ENCODE peak calls at places on chromosomes 3 and 15, in four cellular contexts. Q is K562, N is HepG2, U is GM12878. H is an unnamed sample.

GRCh38 chr3:27533718-27534578 is 49.8 kb upstream of the SLC4A7 start:
- DNase-seq in U (peak), Q (peak), N (peak), H (peak)

GRCh38 chr15:52567886-52568568 is 803 bp downstream of the ARPP19 start:
- DNase-seq in U (no peak), N (peak), Q (peak), H (peak)

GRCh38 chr3:114418724-114419543 is 125.1 kb downstream of the TIGIT start:
- DNase-seq in U (no peak), N (peak), Q (peak), H (peak)

GRCh38 chr15:57922780-57923179 is 142.7 kb downstream of the ALDH1A2 start:
- DNase-seq in U (no peak), Q (no peak), N (no peak), H (no peak)

GRCh38 chr3:122767690-122768372 is 25.8 kb downstream of the HSPBAP1 start:
- DNase-seq in Q (no peak), N (no peak), U (no peak), H (no peak)

GRCh38 chr3:127426444-127427168 is 138.8 kb upstream of the PRR20G start:
- DNase-seq in N (no peak), U (no peak), Q (no peak), H (no peak)

GRCh38 chr3:67325231-67325630 is 327.1 kb downstream of the KBTBD8 start:
- DNase-seq in U (no peak), N (no peak), Q (no peak), H (no peak)

GRCh38 chr15:39573844-39574243 is 7.0 kb upstream of the THBS1 start:
- DNase-seq in N (no peak), Q (no peak), U (no peak), H (no peak)

GRCh38 chr15:66721020-66721419 is 19.0 kb downstream of the SMAD6 start:
- DNase-seq in N (no peak), U (no peak), Q (no peak), H (no peak)

GRCh38 chr3:134374791-134375541 is 719 bp upstream of the AMOTL2 start:
- DNase-seq in N (peak), Q (no peak), U (no peak), H (peak)

GRCh38 chr3:86578071-86578470 is 412.9 kb downstream of the VGLL3 start:
- DNase-seq in U (no peak), N (no peak), Q (no peak), H (no peak)

GRCh38 chr3:26106119-26106690 is 316.3 kb downstream of the OXSM start:
- DNase-seq in N (no peak), U (peak), Q (no peak), H (no peak)

GRCh38 chr15:45126535-45127158 is 3.0 kb downstream of the DUOXA1 start:
- DNase-seq in N (peak), U (no peak), Q (peak), H (peak)

GRCh38 chr3:21435871-21436270 is 315.1 kb downstream of the ZNF385D start:
- DNase-seq in U (no peak), Q (no peak), N (no peak), H (no peak)

GRCh38 chr3:193021506-193022010 is 103.9 kb upstream of the MB21D2 start:
- DNase-seq in U (no peak), N (no peak), Q (no peak), H (no peak)

GRCh38 chr15:47964229-47964628 is 156.6 kb upstream of the SLC24A5 start:
- DNase-seq in N (no peak), U (no peak), Q (no peak), H (no peak)

GRCh38 chr3:104598848-104599501 is 767.7 kb upstream of the ALCAM start:
- DNase-seq in N (no peak), Q (no peak), U (no peak), H (no peak)

GRCh38 chr3:13174011-13174802 is 101.0 kb upstream of the IQSEC1 start:
- DNase-seq in N (no peak), U (no peak), Q (no peak), H (no peak)

GRCh38 chr15:81029416-81030367 is 29.0 kb downstream of the TLNRD1 start:
- DNase-seq in N (no peak), U (no peak), Q (peak), H (no peak)

GRCh38 chr15:72599855-72600464 is 54.5 kb upstream of the GOLGA6B start:
- DNase-seq in Q (peak), N (peak), U (no peak), H (peak)

GRCh38 chr3:168030488-168031054 is 65.2 kb downstream of the GOLIM4 start:
- DNase-seq in U (no peak), Q (no peak), N (no peak), H (no peak)

GRCh38 chr3:154113609-154114008 is 7.6 kb upstream of the ARHGEF26 start:
- DNase-seq in Q (no peak), U (no peak), N (no peak), H (no peak)

GRCh38 chr3:132543016-132543739 is 53.9 kb upstream of the ACKR4 start:
- DNase-seq in U (peak), N (peak), Q (peak), H (no peak)

GRCh38 chr15:86863226-86863915 is 783.7 kb downstream of the AGBL1 start:
- DNase-seq in U (no peak), N (no peak), Q (no peak), H (no peak)

GRCh38 chr3:8712045-8712870 is 21.3 kb upstream of the CAV3 start:
- DNase-seq in Q (no peak), U (no peak), N (no peak), H (no peak)

GRCh38 chr3:154786724-154787123 is 293.4 kb upstream of the MME start:
- DNase-seq in U (no peak), Q (no peak), N (no peak), H (no peak)

GRCh38 chr3:111874177-111874820 is 15.2 kb downstream of the PHLDB2 start:
- DNase-seq in Q (no peak), N (peak), U (no peak), H (no peak)
- TF ChIP-seq JUNB in Q (no peak), N (no peak), U (no peak), H (no peak)

DNA sequence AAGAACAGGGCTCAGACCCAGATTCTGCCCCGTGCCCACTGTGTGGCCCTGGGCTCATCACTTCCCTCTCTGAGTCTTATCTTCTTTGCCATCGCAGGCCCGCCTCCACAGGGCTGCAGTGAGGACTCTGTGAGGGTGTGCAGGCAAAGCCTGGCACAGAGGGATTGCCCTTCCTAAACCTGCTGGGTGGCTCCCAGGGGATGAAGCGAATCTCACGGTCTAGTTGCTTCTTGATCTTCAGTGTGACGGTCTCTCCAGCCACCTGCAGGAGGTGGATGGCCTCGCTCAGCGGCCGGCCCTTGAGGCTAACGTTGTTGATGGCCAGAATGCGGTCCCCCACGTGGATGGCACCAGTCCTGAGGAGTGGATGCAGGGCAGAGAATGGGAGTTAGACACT is 32.8 kb downstream of the GRIP2 start:
- DNase-seq in Q (peak), U (no peak), N (no peak), H (no peak)
- H3K27ac ChIP-seq in Q (no peak), U (no peak), N (no peak), H (no peak)

GRCh38 chr15:63473007-63473748 is 31.2 kb upstream of the USP3 start:
- DNase-seq in Q (no peak), N (peak), U (peak), H (no peak)
- TF ChIP-seq POLR2AphosphoS5 in Q (no peak), N (no peak), U (no peak), H (no peak)

DNA sequence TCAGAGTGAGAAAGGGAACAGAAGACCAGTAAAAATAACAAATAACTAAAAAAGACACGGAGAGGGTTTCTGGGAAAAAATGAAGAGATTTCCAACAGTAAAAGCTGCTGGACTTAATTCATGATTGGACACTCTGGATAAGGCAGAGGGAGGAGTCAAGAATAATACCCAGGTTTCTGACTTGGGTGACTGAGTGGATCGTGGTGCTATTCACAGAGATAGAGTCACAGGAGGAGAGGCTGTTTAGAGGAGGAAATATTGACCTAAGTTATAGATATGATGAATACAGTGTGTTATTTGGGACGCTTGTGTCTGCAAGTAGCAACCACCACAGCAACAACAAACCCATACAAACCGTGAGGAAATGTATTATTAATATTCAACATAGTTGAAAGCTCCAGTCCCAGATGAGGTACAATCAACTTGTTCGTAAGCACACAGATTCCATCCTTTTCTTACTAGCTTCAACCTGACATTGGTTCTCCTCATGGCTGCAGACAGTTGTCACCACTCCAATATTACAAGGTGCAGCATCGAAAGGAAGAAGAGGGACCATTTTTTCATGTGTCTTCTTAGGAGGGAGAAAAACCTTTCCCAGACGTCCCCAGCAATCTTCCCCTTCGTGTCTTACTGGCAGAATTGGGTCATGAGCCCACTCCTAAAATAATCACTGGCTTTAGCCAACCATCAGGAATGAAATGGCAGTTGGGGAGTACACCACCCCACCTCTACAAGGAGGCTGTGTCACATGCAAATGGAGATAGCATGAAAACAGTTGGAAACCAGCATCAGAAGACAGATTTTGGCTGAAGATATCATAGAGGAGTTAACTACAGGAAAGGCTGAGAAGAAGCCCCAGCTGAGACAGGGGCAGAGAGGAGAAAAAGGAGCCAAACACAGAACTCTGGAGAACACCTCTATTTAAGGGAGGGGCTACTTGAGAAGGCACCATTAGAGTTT is 387.8 kb downstream of the SHQ1 start:
- DNase-seq in N (no peak), U (no peak), Q (peak), H (no peak)
- TF ChIP-seq JUNB in N (no peak), U (no peak), Q (no peak), H (no peak)

GRCh38 chr3:100748967-100749366 is 39.7 kb downstream of the TFG start:
- DNase-seq in N (no peak), Q (no peak), U (no peak), H (no peak)
- H3K27ac ChIP-seq in N (no peak), Q (no peak), U (no peak), H (no peak)

GRCh38 chr3:20083253-20083652 is 43.0 kb downstream of the KAT2B start:
- DNase-seq in N (no peak), U (no peak), Q (no peak), H (no peak)

GRCh38 chr3:20083953-20084352 is 43.7 kb downstream of the KAT2B start:
- DNase-seq in N (no peak), U (no peak), Q (no peak), H (no peak)

GRCh38 chr3:20079621-20080020 is 39.4 kb downstream of the KAT2B start:
- DNase-seq in N (no peak), U (no peak), Q (no peak), H (no peak)

GRCh38 chr3:20078194-20078709 is 38.0 kb downstream of the KAT2B start:
- DNase-seq in N (no peak), Q (no peak), U (no peak), H (no peak)

DNA sequence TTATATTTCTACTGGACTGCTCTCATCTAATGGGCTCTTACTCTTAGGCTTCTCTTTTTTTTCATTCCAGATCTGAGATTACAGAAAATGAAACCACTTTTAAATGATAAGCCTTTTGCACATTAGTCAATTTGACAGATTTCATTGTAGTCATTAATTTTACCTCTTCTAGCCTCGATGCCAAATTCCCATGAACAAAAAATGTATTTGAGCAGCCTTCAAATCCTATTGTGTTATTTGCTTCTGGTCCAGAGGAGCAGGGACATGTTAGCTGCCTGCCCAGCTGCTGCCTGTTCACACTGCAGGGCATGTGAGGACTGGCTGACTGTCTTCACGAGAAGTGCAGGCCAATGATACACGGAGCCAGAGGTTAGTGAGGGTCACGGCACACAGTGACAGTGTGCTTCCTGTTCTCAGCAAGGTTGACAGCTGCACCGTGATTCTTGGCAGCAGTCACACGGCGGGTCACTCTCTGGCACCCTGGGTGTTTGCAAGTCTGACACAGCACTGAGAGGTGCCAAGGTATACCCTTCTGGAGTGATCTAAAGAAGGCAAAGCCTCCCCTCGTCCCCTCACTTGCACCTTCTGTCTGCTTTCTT is 40.8 kb downstream of the KAT2B start:
- DNase-seq in U (peak), N (peak), Q (peak), H (no peak)
- TF ChIP-seq POLR2AphosphoS5 in U (no peak), N (no peak), Q (no peak), H (no peak)

DNA sequence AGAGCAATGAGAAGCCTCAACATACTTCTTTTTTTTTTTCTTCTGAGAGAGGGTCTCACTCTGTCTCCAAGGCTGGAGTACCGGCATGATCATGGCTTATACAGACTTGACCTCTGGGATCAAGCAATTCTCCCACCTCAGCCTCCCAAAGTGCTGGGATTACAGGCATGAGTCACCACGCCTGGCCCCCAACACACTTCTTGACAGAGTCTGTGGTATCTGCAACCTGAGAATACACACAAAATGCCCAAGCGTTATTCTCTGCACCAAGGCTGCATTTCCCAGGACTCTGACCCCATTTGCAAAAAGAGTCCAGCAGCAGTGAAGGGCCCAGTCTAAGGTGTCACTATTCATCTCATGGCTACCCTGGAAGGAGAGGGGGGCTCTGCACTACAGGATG is 42.7 kb upstream of the BLM start:
- DNase-seq in N (no peak), U (no peak), Q (no peak), H (no peak)
- TF ChIP-seq JUNB in N (no peak), U (no peak), Q (no peak), H (no peak)

GRCh38 chr15:90201944-90202375 is 830 bp downstream of the SEMA4B start:
- DNase-seq in Q (no peak), U (no peak), N (no peak), H (peak)

GRCh38 chr15:90202929-90203328 is 1.8 kb downstream of the SEMA4B start:
- DNase-seq in N (no peak), U (no peak), Q (no peak), H (no peak)

GRCh38 chr15:90200534-90201139 is 493 bp upstream of the SEMA4B start:
- DNase-seq in U (no peak), N (no peak), Q (no peak), H (no peak)

GRCh38 chr15:90203473-90203872 is 2.3 kb downstream of the SEMA4B start:
- DNase-seq in U (no peak), N (no peak), Q (no peak), H (no peak)

GRCh38 chr15:90201150-90201943 is at the start of gene SEMA4B:
- DNase-seq in Q (peak), U (no peak), N (peak), H (peak)
- H3K27ac ChIP-seq in Q (peak), U (peak), N (peak), H (peak)

DNA sequence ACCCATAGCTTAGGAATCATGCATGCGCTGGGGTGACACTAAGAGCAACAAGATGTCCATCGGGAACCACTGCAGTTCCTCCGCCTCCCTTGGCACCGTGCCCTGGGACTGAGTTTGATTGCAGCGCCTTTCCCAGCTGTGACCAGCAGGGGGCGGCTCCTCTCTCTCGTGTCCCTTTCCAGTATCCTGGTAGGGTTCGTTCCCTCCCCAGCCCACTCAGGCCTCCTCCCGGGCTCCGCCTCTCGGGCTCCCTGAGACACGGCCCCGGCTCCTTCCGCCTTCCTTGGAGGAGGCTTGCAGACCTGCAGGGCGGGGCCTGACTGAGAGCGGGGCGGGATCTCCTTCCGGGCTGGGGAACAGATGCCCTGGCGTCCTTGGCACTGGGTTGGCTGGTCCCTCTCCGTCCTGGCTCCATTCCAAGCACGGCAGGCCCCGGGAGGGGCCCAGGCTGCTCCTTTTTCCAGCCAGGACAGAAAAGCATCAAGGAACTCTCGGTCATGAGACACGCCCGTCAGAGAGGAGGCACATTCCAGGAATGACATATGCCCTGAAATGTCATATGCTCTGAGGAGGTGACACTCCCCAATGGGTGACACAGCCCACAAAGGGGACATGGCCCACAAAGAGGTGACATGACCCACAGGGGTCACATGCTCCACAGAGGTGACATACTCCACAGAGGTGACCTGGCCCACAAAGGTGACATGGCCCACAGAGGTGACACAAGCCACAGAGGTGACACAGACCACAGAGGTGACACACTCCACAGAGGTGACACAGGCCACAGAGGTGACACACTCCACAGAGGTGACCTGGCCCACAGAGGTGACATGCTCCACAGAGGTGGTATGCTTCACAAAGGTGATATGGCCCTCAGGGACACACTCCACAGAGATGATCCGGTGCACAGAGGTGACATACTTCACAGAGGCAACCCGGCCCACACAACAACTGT is 79.0 kb downstream of the ABHD5 start:
- DNase-seq in U (peak), N (peak), Q (peak), H (peak)
- TF ChIP-seq POLR2AphosphoS5 in U (no peak), N (no peak), Q (no peak), H (no peak)

GRCh38 chr3:156304406-156304805 is 184.0 kb downstream of the KCNAB1 start:
- DNase-seq in Q (no peak), N (no peak), U (no peak), H (no peak)

GRCh38 chr3:156311431-156311830 is 191.1 kb downstream of the KCNAB1 start:
- DNase-seq in N (no peak), Q (no peak), U (no peak), H (peak)

GRCh38 chr3:156311930-156312329 is 191.6 kb downstream of the KCNAB1 start:
- DNase-seq in U (no peak), Q (no peak), N (no peak), H (no peak)

GRCh38 chr3:156305672-156306071 is 185.3 kb downstream of the KCNAB1 start:
- DNase-seq in N (no peak), U (no peak), Q (no peak), H (no peak)

GRCh38 chr3:156307704-156308103 is 187.3 kb downstream of the KCNAB1 start:
- DNase-seq in N (no peak), U (no peak), Q (no peak), H (no peak)
- TF ChIP-seq JUNB in N (no peak), U (no peak), Q (no peak), H (no peak)

H was measured in GM23338.